ENCODE peak calls at places on chromosomes 7 and 10, in seven cellular contexts. L is Peyer's patch; I is foreskin keratinocyte; T is heart right ventricle; B is spleen; Q is CD4-positive, CD25-positive, alpha-beta regulatory T cell; H is fibroblast of lung. O is an unnamed sample.

GRCh38 chr10:72291019-72291532 is 17.4 kb downstream of the DDIT4 start:
- DNase-seq in T (no peak), Q (no peak), L (no peak), H (no peak), I (no peak), B (no peak), O (no peak)

GRCh38 chr10:12435348-12435747 is 86.0 kb downstream of the CAMK1D start:
- DNase-seq in Q (no peak), H (no peak), T (no peak), L (no peak), I (no peak), B (no peak), O (no peak)

GRCh38 chr10:8071006-8071405 is 16.5 kb downstream of the GATA3 start:
- DNase-seq in Q (no peak), I (no peak), H (no peak), T (no peak), B (no peak), L (no peak), O (no peak)

GRCh38 chr10:18142151-18142550 is 1.9 kb downstream of the CACNB2 start:
- DNase-seq in Q (no peak), I (no peak), B (no peak), L (no peak), T (no peak), H (no peak), O (no peak)

GRCh38 chr7:134351424-134351823 is 34.7 kb upstream of the SLC35B4 start:
- DNase-seq in B (no peak), T (no peak), I (no peak), L (no peak), Q (no peak), H (no peak), O (no peak)

GRCh38 chr10:43863859-43864591 is 215.3 kb upstream of the ZNF32 start:
- DNase-seq in B (no peak), T (peak; percentile 64), L (no peak), Q (no peak), I (no peak), H (peak; percentile 59), O (peak; percentile 89)

GRCh38 chr10:119608316-119609155 is 11.8 kb upstream of the TIAL1 start:
- DNase-seq in T (peak; percentile 39), L (peak; percentile 31), B (peak; percentile 75), I (no peak), Q (no peak), H (peak; percentile 40), O (peak; percentile 60)

GRCh38 chr7:22277375-22277774 is 79.6 kb downstream of the RAPGEF5 start:
- DNase-seq in L (no peak), Q (no peak), T (no peak), I (no peak), H (no peak), B (no peak), O (no peak)

GRCh38 chr7:106987777-106988176 is 56.7 kb upstream of the PRKAR2B start:
- DNase-seq in T (no peak), B (no peak), H (no peak), I (no peak), Q (no peak), L (no peak), O (no peak)

GRCh38 chr10:129775681-129776080 is 188.4 kb downstream of the EBF3 start:
- DNase-seq in T (no peak), L (no peak), I (no peak), Q (no peak), H (no peak), B (peak; percentile 62), O (no peak)

GRCh38 chr7:158279539-158280466 is 307.8 kb downstream of the PTPRN2 start:
- DNase-seq in I (no peak), L (no peak), T (no peak), B (peak; percentile 71), Q (no peak), H (no peak), O (no peak)
- H3K27me3 ChIP-seq in I (no peaks in the 10 kb centered on the region), L (no peaks in the 10 kb centered on the region), T (no peaks in the 10 kb centered on the region), B (no peaks in the 10 kb centered on the region), Q (no peaks in the 10 kb centered on the region), H (no peaks in the 10 kb centered on the region), O (no peaks in the 10 kb centered on the region)

DNA sequence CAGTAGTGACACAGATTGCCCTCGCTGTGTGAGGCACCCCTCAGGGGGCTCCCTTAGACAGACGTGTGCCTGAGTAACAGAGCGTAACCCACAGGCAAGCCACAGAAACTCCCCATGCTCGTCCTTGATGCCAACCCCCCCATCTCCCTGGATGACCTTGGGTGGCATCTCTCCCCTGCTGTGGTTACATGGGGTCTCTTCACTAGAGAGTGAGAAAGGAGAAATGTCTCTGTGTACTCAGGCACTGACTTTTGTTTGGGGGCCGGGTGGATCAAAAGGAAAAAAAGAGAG is 1.1 kb upstream of the ASB10 start:
- DNase-seq in T (no peak), H (no peak), Q (no peak), B (no peak), I (no peak), L (no peak), O (no peak)
- H3K27me3 ChIP-seq in T (no peaks in the 10 kb centered on the region), H (peaks cover 27% of the 10 kb centered on the region), Q (peaks cover 2% of the 10 kb centered on the region), B (no peaks in the 10 kb centered on the region), I (peaks cover 44% of the 10 kb centered on the region), L (no peaks in the 10 kb centered on the region), O (no peaks in the 10 kb centered on the region)

GRCh38 chr7:5423844-5424688 is 432 bp upstream of the TNRC18 start:
- DNase-seq in Q (no peak), L (peak; percentile 74), T (peak; percentile 98), I (peak; percentile 90), B (peak; percentile 94), H (peak; percentile 100), O (peak; percentile 97)

GRCh38 chr7:5425507-5426225 is 2.0 kb upstream of the TNRC18 start:
- DNase-seq in T (peak; percentile 88), H (peak; percentile 93), B (peak; percentile 86), Q (no peak), L (no peak), I (peak; percentile 56), O (peak; percentile 82)

GRCh38 chr7:5424689-5425506 is 1.3 kb upstream of the TNRC18 start:
- DNase-seq in I (no peak), Q (no peak), B (peak; percentile 88), T (peak; percentile 80), H (peak; percentile 45), L (no peak), O (peak; percentile 81)

GRCh38 chr7:5428470-5429252 is 5.0 kb upstream of the TNRC18 start:
- DNase-seq in I (peak; percentile 62), Q (no peak), B (peak; percentile 77), T (peak; percentile 70), L (no peak), H (peak; percentile 94), O (peak; percentile 77)

GRCh38 chr7:5426226-5426475 is 2.5 kb upstream of the TNRC18 start:
- DNase-seq in L (no peak), H (peak; percentile 63), T (no peak), Q (no peak), B (no peak), I (no peak), O (no peak)
- H3K27me3 ChIP-seq in L (no peaks in the 10 kb centered on the region), H (no peaks in the 10 kb centered on the region), T (no peaks in the 10 kb centered on the region), Q (peaks cover 18% of the 10 kb centered on the region), B (peaks cover 100% of the 10 kb centered on the region), I (no peaks in the 10 kb centered on the region), O (no peaks in the 10 kb centered on the region)

GRCh38 chr10:52674474-52674873 is 98.1 kb downstream of the MBL2 start:
- DNase-seq in L (no peak), Q (no peak), H (no peak), I (no peak), B (no peak), T (no peak), O (peak; percentile 38)
- H3K27me3 ChIP-seq in L (no peaks in the 10 kb centered on the region), Q (no peaks in the 10 kb centered on the region), H (peaks cover 2% of the 10 kb centered on the region), I (peaks cover 4% of the 10 kb centered on the region), B (no peaks in the 10 kb centered on the region), T (no peaks in the 10 kb centered on the region), O (no peaks in the 10 kb centered on the region)

GRCh38 chr10:50990568-50991495 is 83.5 kb upstream of the PRKG1 start:
- DNase-seq in T (peak; percentile 65), L (no peak), Q (no peak), I (peak; percentile 41), H (peak; percentile 97), B (no peak), O (peak; percentile 40)

GRCh38 chr10:50993817-50994251 is 80.5 kb upstream of the PRKG1 start:
- DNase-seq in L (no peak), B (no peak), T (peak; percentile 38), Q (no peak), H (peak; percentile 90), I (peak; percentile 53), O (no peak)

GRCh38 chr10:50992972-50993766 is 81.1 kb upstream of the PRKG1 start:
- DNase-seq in Q (no peak), B (peak; percentile 66), L (no peak), I (no peak), H (peak; percentile 91), T (no peak), O (no peak)

GRCh38 chr10:50992356-50992866 is 81.9 kb upstream of the PRKG1 start:
- DNase-seq in Q (no peak), L (no peak), B (peak; percentile 56), H (peak; percentile 38), I (no peak), T (peak; percentile 26), O (peak; percentile 31)

GRCh38 chr10:50991496-50992355 is 82.6 kb upstream of the PRKG1 start:
- DNase-seq in T (peak; percentile 72), I (no peak), B (peak; percentile 74), Q (no peak), H (peak; percentile 84), L (no peak), O (peak; percentile 27)
- H3K27me3 ChIP-seq in T (no peaks in the 10 kb centered on the region), I (peaks cover 4% of the 10 kb centered on the region), B (peaks cover 68% of the 10 kb centered on the region), Q (peaks cover 38% of the 10 kb centered on the region), H (no peaks in the 10 kb centered on the region), L (no peaks in the 10 kb centered on the region), O (no peaks in the 10 kb centered on the region)

DNA sequence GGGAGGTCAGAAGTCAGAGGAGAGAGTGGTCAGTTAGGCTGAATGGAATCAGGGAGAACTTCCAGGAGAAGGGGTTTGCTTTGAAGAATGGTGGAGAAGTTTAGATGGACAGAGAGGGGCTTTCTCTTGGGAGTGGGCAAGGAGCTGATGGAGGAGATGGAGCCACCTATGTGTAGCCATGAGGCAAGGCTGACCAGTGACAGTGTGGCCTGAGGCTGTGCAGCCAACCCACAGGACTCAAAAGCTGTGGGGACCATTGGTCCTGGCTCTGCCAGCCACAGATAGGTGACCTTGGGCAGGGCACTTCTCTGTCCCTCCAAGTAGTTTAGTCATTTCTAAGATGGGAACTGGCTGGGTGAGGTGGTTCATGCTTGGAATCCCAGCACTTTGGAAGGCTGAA is 18.7 kb downstream of the NEURL1 start:
- DNase-seq in I (no peak), L (no peak), B (peak; percentile 36), T (no peak), H (no peak), Q (no peak), O (no peak)
- H3K27me3 ChIP-seq in I (peaks cover 27% of the 10 kb centered on the region), L (no peaks in the 10 kb centered on the region), B (peaks cover 11% of the 10 kb centered on the region), T (no peaks in the 10 kb centered on the region), H (peaks cover 12% of the 10 kb centered on the region), Q (no peaks in the 10 kb centered on the region), O (no peaks in the 10 kb centered on the region)

GRCh38 chr7:102305414-102306268 is 19.0 kb downstream of the SH2B2 start:
- DNase-seq in H (no peak), T (no peak), L (peak; percentile 56), B (no peak), I (no peak), Q (no peak), O (no peak)
- H3K27me3 ChIP-seq in H (no peaks in the 10 kb centered on the region), T (peaks cover 4% of the 10 kb centered on the region), L (no peaks in the 10 kb centered on the region), B (peaks cover 5% of the 10 kb centered on the region), I (peaks cover 13% of the 10 kb centered on the region), Q (no peaks in the 10 kb centered on the region), O (no peaks in the 10 kb centered on the region)

GRCh38 chr7:35250941-35251340 is 3.0 kb downstream of the TBX20 start:
- DNase-seq in Q (no peak), L (no peak), H (no peak), I (no peak), T (no peak), B (no peak), O (no peak)
- H3K27me3 ChIP-seq in Q (peaks cover 50% of the 10 kb centered on the region), L (no peaks in the 10 kb centered on the region), H (peaks cover 37% of the 10 kb centered on the region), I (peaks cover 100% of the 10 kb centered on the region), T (peaks cover 7% of the 10 kb centered on the region), B (peaks cover 100% of the 10 kb centered on the region), O (peaks cover 57% of the 10 kb centered on the region)

GRCh38 chr7:44995555-44996493 is 4.2 kb upstream of the CCM2 start:
- DNase-seq in L (no peak), H (no peak), B (no peak), I (no peak), Q (peak; percentile 52), T (no peak), O (no peak)
- H3K27me3 ChIP-seq in L (no peaks in the 10 kb centered on the region), H (no peaks in the 10 kb centered on the region), B (no peaks in the 10 kb centered on the region), I (no peaks in the 10 kb centered on the region), Q (no peaks in the 10 kb centered on the region), T (no peaks in the 10 kb centered on the region), O (no peaks in the 10 kb centered on the region)

O was measured in small intestine.